ENCODE peak calls at places on chromosomes 2 and 18, in six cellular contexts. C is heart right ventricle, W is hepatocyte, H is prostate gland, F is suprapubic skin, S is IMR-90. M is an unnamed sample. For H3K4me1 and H3K36me3, the result is how much of the 10 kb centered on the place peaks cover.

GRCh38 chr2:28658369-28658768 is 93.3 kb upstream of the PPP1CB start:
- DNase-seq in C (no peak), W (peak), H (no peak), F (no peak), S (peak), M (peak)

GRCh38 chr2:46499392-46499785 is 20.0 kb downstream of the TMEM247 start:
- DNase-seq in C (no peak), W (no peak), H (no peak), F (no peak), S (no peak), M (no peak)

GRCh38 chr2:238320648-238321281 is 447 bp downstream of the TRAF3IP1 start:
- DNase-seq in C (peak), W (peak), H (no peak), F (peak), S (peak), M (no peak)

GRCh38 chr2:71466301-71467179 is 13.2 kb downstream of the DYSF start:
- DNase-seq in C (peak), W (peak), H (no peak), F (no peak), S (no peak), M (peak)

GRCh38 chr2:8684421-8684884 is 2.6 kb downstream of the ID2 start:
- DNase-seq in C (no peak), W (no peak), H (peak), F (no peak), S (peak), M (no peak)

GRCh38 chr2:85291425-85292023 is 36.3 kb downstream of the TGOLN2 start:
- DNase-seq in C (no peak), W (no peak), H (no peak), F (no peak), S (no peak), M (no peak)

GRCh38 chr2:43478423-43479086 is 117.3 kb downstream of the THADA start:
- DNase-seq in C (no peak), W (no peak), H (peak), F (no peak), S (peak), M (peak)

GRCh38 chr2:71742953-71743601 is 289.7 kb downstream of the DYSF start:
- DNase-seq in C (peak), W (peak), H (peak), F (peak), S (peak), M (peak)

GRCh38 chr18:12420831-12421421 is 13.2 kb downstream of the PRELID3A start:
- DNase-seq in C (no peak), W (peak), H (no peak), F (no peak), S (no peak), M (no peak)

GRCh38 chr2:96353606-96354095 is 18.1 kb downstream of the NCAPH start:
- DNase-seq in C (no peak), W (no peak), H (no peak), F (no peak), S (no peak), M (no peak)

GRCh38 chr18:45122510-45122909 is 441.8 kb downstream of the SETBP1 start:
- DNase-seq in C (no peak), W (no peak), H (no peak), F (no peak), S (no peak), M (no peak)

GRCh38 chr2:38076250-38076709 is 329 bp upstream of the CYP1B1 start:
- DNase-seq in C (peak), W (peak), H (peak), F (peak), S (peak), M (peak)

GRCh38 chr18:35477497-35477896 is 20.3 kb downstream of the INO80C start:
- DNase-seq in C (no peak), W (no peak), H (no peak), F (no peak), S (no peak), M (no peak)

GRCh38 chr18:35479911-35480586 is 17.7 kb downstream of the INO80C start:
- DNase-seq in C (no peak), W (no peak), H (no peak), F (no peak), S (no peak), M (peak)

GRCh38 chr18:35481960-35482366 is 15.8 kb downstream of the INO80C start:
- DNase-seq in C (no peak), W (peak), H (no peak), F (no peak), S (peak), M (no peak)

GRCh38 chr18:35477974-35478373 is 19.8 kb downstream of the INO80C start:
- DNase-seq in C (no peak), W (no peak), H (no peak), F (no peak), S (no peak), M (no peak)

GRCh38 chr18:35478520-35479435 is 19.0 kb downstream of the INO80C start:
- DNase-seq in C (no peak), W (peak), H (no peak), F (no peak), S (peak), M (peak)
- H3K4me1 ChIP-seq in C (under half), W (under half), H (under half), F (under half), S (under half), M (under half)

DNA sequence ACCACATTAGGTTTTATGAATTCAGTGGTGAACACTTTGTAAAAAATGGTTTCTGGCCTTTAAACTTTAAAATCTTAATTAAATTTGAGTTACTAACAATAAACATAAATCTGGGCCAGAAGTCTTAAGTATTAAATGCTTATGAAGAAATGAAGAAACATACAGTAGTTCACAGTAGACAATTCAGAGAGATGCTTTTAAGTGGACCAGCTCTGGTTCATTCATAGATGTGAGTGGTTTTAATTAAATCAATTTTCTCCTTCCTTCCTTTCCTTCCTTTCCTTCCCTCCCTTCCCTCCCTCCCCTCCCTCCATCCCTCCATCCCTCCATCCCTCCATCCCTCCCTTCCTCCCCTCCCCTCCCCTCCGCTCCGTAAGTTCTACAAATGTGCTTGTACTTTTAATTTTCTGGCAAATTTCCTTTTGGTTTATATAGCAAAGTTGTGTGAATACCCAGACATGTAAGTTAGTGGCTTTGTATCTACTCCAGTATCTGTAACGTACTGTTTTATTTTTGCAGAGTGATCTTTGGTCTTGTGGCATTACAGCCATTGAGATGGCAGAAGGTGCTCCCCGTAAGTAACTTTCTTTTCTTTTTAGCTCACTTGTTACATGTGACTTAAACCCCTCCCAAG is 136.5 kb downstream of the MAP4K4 start:
- DNase-seq in C (no peak), W (no peak), H (no peak), F (no peak), S (no peak), M (no peak)
- H3K36me3 ChIP-seq in C (under half), W (under half), H (under half), F (under half), S (under half), M (half or more)

GRCh38 chr2:66984864-66985263 is 412.3 kb upstream of the ETAA1 start:
- DNase-seq in C (no peak), W (no peak), H (no peak), F (no peak), S (peak), M (peak)

GRCh38 chr2:66982766-66983165 is 414.4 kb upstream of the ETAA1 start:
- DNase-seq in C (no peak), W (no peak), H (no peak), F (no peak), S (peak), M (peak)

GRCh38 chr2:66985901-66986300 is 411.2 kb upstream of the ETAA1 start:
- DNase-seq in C (no peak), W (no peak), H (no peak), F (no peak), S (peak), M (no peak)

GRCh38 chr2:66987747-66988146 is 409.4 kb upstream of the ETAA1 start:
- DNase-seq in C (no peak), W (no peak), H (no peak), F (no peak), S (no peak), M (no peak)
- H3K4me1 ChIP-seq in C (under half), W (under half), H (under half), F (under half), S (under half), M (under half)

GRCh38 chr2:183193904-183194303 is 69.7 kb downstream of the NUP35 start:
- DNase-seq in C (no peak), W (no peak), H (no peak), F (no peak), S (no peak), M (no peak)
- H3K36me3 ChIP-seq in C (under half), W (under half), H (under half), F (under half), S (under half), M (under half)

DNA sequence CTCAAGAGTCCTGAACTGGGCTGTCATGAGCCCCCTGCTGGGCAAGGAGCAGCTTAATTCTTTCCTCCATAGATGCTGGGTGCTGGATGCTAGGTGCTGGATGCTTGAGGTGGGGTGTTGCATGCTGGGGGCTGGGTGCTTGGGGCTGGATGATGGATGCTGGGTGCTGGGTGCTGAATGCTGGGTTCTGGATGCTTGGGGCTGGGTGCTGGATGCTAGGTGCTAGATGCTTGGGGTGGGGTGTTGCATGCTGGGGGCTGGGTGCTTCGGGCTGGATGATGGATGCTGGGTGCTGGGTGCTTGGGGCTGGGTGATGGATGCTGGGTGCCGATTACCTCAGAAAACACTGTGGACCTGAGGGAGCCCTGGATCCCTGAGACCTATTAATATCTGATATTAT is 837.7 kb downstream of the GALR1 start:
- DNase-seq in C (no peak), W (no peak), H (no peak), F (no peak), S (no peak), M (no peak)
- H3K4me1 ChIP-seq in C (under half), W (under half), H (under half), F (under half), S (under half), M (under half)

DNA sequence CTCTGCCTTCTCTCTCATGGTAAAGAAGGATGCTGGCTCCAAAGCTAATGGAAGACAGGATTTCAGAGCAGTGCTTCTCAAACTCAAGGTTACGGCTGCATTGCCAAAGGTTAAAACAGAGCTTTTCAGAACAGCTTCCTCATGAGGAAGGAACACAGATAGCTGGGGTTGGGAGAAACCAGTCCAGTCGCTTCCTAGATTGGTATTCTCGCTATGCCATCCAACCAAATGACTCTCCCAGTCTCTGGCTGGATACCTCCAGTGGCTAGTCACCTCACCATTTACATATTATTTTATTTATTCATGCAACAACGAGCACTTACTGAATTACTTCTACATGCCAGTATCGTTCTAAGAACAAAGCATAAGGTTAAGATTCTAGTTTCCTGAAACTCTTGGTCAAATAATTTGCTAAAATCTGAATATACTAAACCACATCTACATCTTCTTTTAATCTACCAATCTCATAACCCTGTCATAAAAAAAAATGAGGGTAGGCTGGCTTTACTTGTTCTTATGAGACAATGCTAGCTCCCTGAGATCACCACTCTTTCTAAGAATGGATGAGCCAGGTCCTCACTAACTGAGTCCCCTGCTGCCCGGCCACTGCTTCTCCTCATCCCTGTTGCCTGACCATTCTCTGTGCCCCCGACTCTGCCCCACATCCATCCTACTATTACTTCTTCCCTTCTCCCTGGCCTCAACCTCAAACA is 20.4 kb downstream of the KDSR start:
- DNase-seq in C (no peak), W (no peak), H (peak), F (no peak), S (no peak), M (peak)
- H3K36me3 ChIP-seq in C (under half), W (under half), H (under half), F (half or more), S (half or more), M (under half)

DNA sequence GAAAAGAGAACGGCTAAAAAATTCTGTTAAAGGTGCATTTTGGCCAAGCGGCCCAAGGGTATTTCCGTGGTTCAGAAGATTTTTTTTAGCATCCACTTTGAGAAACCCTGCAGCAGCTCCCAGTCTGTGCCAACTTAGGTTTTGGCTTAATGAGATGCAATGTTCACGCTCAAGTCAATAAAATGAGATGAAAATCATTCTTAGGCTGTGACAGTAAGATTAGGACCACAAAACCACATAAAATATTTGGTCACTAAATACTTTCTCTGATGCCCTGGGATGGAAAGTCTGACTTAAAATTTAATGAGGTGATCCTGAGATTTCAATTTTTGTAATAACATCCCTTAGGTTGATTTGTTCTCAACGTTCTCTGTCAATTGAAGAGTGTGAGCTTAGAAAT is 74.2 kb upstream of the FHL2 start:
- DNase-seq in C (no peak), W (no peak), H (no peak), F (no peak), S (no peak), M (no peak)
- H3K4me1 ChIP-seq in C (under half), W (under half), H (under half), F (under half), S (under half), M (under half)